ENCODE peak calls at places on chromosomes 6 and 20, in eight cellular contexts. M is fibroblast of the aortic adventitia, K is RWPE1, F is fibroblast of lung, X is mesothelial cell of epicardium, P is foreskin fibroblast, B is AG04450, H is A549. L is an unnamed sample.

GRCh38 chr6:24743265-24743943 is 24.4 kb upstream of the C6orf62 start:
- DNase-seq in M (peak), K (peak), F (peak), X (no peak), P (peak), B (peak), H (peak), L (peak)

GRCh38 chr20:63743210-63743970 is 3.8 kb downstream of the SLC2A4RG start:
- DNase-seq in M (no peak), K (no peak), F (no peak), X (no peak), P (no peak), B (no peak), H (no peak), L (no peak)

GRCh38 chr6:161058746-161059145 is 67.2 kb downstream of the MAP3K4 start:
- DNase-seq in M (no peak), K (no peak), F (peak), X (no peak), P (peak), B (no peak), H (no peak), L (no peak)

GRCh38 chr6:161348628-161348994 is 74.8 kb upstream of the AGPAT4 start:
- DNase-seq in M (no peak), K (no peak), F (no peak), X (no peak), P (no peak), B (no peak), H (no peak), L (no peak)

GRCh38 chr6:13453771-13454251 is 33.6 kb downstream of the GFOD1 start:
- DNase-seq in M (peak), K (peak), F (peak), X (no peak), P (peak), B (no peak), H (peak), L (no peak)

GRCh38 chr6:17602888-17603287 is 2.8 kb downstream of the FAM8A1 start:
- DNase-seq in M (no peak), K (no peak), F (no peak), X (no peak), P (no peak), B (no peak), H (no peak), L (no peak)

GRCh38 chr6:117496383-117496990 is 14.0 kb downstream of the DCBLD1 start:
- DNase-seq in M (peak), K (peak), F (peak), X (no peak), P (peak), B (no peak), H (no peak), L (no peak)

GRCh38 chr20:5504061-5504739 is 187.4 kb upstream of the PROKR2 start:
- DNase-seq in M (peak), K (no peak), F (peak), X (no peak), P (peak), B (no peak), H (no peak), L (peak)

GRCh38 chr20:50373674-50374286 is 136.4 kb upstream of the PTPN1 start:
- DNase-seq in M (no peak), K (peak), F (no peak), X (no peak), P (peak), B (no peak), H (peak), L (no peak)

GRCh38 chr6:112851141-112851540 is 504.0 kb downstream of the RFPL4B start:
- DNase-seq in M (no peak), K (no peak), F (no peak), X (no peak), P (no peak), B (no peak), H (no peak), L (no peak)

GRCh38 chr6:149473080-149474052 is 11.4 kb downstream of the ZC3H12D start:
- DNase-seq in M (no peak), K (no peak), F (no peak), X (no peak), P (no peak), B (no peak), H (peak), L (no peak)

GRCh38 chr20:11553603-11554002 is 364.1 kb upstream of the BTBD3 start:
- DNase-seq in M (peak), K (peak), F (peak), X (no peak), P (peak), B (no peak), H (no peak), L (no peak)

GRCh38 chr6:20095436-20095835 is 116.8 kb downstream of the MBOAT1 start:
- DNase-seq in M (no peak), K (no peak), F (no peak), X (no peak), P (no peak), B (no peak), H (no peak), L (no peak)

GRCh38 chr6:2498224-2498623 is 252.5 kb downstream of the MYLK4 start:
- DNase-seq in M (no peak), K (peak), F (no peak), X (no peak), P (peak), B (no peak), H (no peak), L (no peak)

GRCh38 chr6:44074383-44075136 is 52.7 kb downstream of the MRPL14 start:
- DNase-seq in M (peak), K (no peak), F (peak), X (peak), P (peak), B (peak), H (peak), L (peak)

GRCh38 chr6:163179061-163179460 is 235.5 kb upstream of the QKI start:
- DNase-seq in M (peak), K (no peak), F (no peak), X (no peak), P (no peak), B (no peak), H (no peak), L (no peak)

GRCh38 chr20:2524435-2525272 is 11.7 kb upstream of the TMC2 start:
- DNase-seq in M (peak), K (peak), F (peak), X (peak), P (peak), B (peak), H (peak), L (peak)

GRCh38 chr6:40164345-40164755 is 230.1 kb upstream of the MOCS1 start:
- DNase-seq in M (no peak), K (no peak), F (no peak), X (no peak), P (no peak), B (no peak), H (no peak), L (no peak)

GRCh38 chr6:11322252-11322885 is 89.9 kb upstream of the NEDD9 start:
- DNase-seq in M (no peak), K (no peak), F (no peak), X (no peak), P (peak), B (no peak), H (no peak), L (no peak)

GRCh38 chr6:7389451-7390217 is at the start of the genes CAGE1 and RIOK1:
- DNase-seq in M (peak), K (peak), F (peak), X (peak), P (peak), B (peak), H (peak), L (peak)

GRCh38 chr6:14095444-14095843 is 22.1 kb upstream of the CD83 start:
- DNase-seq in M (no peak), K (no peak), F (no peak), X (no peak), P (no peak), B (no peak), H (no peak), L (no peak)

GRCh38 chr20:16554766-16555543 is 18.3 kb downstream of the KIF16B start:
- DNase-seq in M (no peak), K (no peak), F (no peak), X (no peak), P (peak), B (no peak), H (no peak), L (no peak)

GRCh38 chr6:158405933-158406332 is 93.7 kb downstream of the TULP4 start:
- DNase-seq in M (no peak), K (no peak), F (no peak), X (no peak), P (no peak), B (no peak), H (no peak), L (no peak)

GRCh38 chr20:60331688-60332300 is 373.6 kb downstream of the CDH26 start:
- DNase-seq in M (no peak), K (no peak), F (no peak), X (no peak), P (no peak), B (no peak), H (no peak), L (no peak)

GRCh38 chr6:36349240-36349639 is 12.6 kb upstream of the BNIP5 start:
- DNase-seq in M (no peak), K (peak), F (no peak), X (no peak), P (no peak), B (no peak), H (no peak), L (no peak)

GRCh38 chr20:41476013-41476441 is 109.4 kb upstream of the EMILIN3 start:
- DNase-seq in M (peak), K (peak), F (peak), X (no peak), P (peak), B (peak), H (no peak), L (peak)

GRCh38 chr6:14276066-14276465 is 158.5 kb downstream of the CD83 start:
- DNase-seq in M (no peak), K (no peak), F (no peak), X (no peak), P (no peak), B (no peak), H (no peak), L (no peak)

DNA sequence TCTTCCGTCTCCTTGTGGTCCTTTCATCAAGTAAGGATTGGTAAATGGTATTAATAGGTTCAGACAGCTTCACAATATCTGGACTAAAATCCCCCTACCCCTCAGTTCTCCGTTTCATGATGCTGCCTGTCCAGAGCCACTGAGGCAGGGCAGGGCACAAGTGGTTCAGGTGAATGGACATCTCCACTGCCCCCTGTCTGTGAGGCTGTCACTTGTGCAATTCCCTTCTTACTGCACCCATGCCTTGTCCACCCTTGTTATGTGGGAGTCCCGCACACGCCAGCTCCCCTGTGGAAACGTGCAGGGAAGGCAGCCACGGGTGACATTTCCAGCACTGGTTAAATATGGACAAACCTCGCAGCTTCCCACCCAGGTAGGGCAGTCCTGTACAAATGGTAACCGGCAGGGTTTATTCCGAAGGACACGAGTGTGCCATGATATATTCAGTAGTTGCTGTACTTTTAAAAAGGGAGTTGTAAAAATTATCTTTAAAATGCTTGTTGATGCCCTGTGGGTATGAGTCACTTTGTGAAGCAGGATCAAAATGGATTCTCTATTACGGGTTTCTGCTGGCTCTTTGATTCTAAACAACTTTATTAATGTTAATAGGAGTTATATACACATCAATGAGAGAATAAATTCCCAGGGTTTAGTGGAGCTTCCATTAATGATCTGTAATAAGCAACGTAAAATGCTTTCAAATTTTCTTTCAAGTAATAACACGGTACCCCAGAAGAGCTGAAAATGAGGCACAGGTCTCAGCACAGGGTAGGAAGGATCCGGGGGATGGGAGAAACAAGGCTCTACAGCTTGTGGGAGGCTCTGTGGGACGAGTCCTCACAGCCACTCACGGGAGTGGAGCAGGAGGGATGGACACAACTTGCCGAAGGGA is 73.4 kb downstream of the FYN start:
- DNase-seq in M (no peak), K (no peak), F (no peak), X (no peak), P (no peak), B (no peak), H (no peak), L (no peak)
- TF ChIP-seq CTCF in M (peak), K (no peak), F (no peak), X (no peak), P (no peak), B (no peak), H (no peak), L (peak)

DNA sequence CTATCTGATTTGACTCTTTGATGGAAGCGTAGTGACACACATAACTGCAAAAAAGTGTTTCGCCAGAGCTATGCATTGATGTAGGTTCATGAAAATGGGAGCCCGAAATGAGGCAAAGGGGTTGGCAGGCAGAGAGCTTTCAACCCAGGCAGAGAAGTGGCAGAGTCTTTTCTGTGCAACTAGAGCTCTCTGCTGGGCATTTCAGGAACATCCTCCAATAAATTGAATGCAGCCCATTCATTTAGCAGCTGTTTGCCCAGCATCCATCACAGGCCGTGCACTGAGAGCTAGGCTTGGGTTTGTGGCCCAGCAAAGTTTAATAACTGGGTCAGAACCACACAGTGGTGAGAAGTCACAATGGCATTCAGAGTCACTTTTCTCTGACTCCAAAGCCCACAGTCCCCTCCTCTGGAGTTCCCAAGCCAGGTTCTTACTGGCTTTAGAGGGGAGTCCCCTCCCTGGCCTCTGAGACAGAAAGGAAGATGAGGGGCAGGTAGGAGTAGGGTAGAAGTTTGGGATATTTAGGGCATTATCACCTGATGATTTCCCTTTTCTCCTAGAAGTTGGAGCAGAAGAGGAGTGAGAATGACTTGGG is 31.8 kb upstream of the ELMO2 start:
- DNase-seq in M (peak), K (peak), F (peak), X (no peak), P (peak), B (no peak), H (peak), L (no peak)
- TF ChIP-seq CTCF in M (peak), K (no peak), F (peak), X (no peak), P (peak), B (peak), H (peak), L (peak)

GRCh38 chr6:151016107-151016506 is 150.6 kb downstream of the MTHFD1L start:
- DNase-seq in M (no peak), K (no peak), F (no peak), X (no peak), P (no peak), B (no peak), H (no peak), L (no peak)

GRCh38 chr6:151014404-151015150 is 149.1 kb downstream of the MTHFD1L start:
- DNase-seq in M (peak), K (peak), F (peak), X (peak), P (peak), B (no peak), H (peak), L (peak)

GRCh38 chr6:151018911-151019795 is 153.7 kb downstream of the MTHFD1L start:
- DNase-seq in M (no peak), K (no peak), F (no peak), X (no peak), P (no peak), B (no peak), H (no peak), L (no peak)

GRCh38 chr6:151015320-151015719 is 149.8 kb downstream of the MTHFD1L start:
- DNase-seq in M (no peak), K (no peak), F (no peak), X (no peak), P (peak), B (no peak), H (no peak), L (no peak)

GRCh38 chr6:151018035-151018434 is 152.5 kb downstream of the MTHFD1L start:
- DNase-seq in M (no peak), K (no peak), F (no peak), X (no peak), P (peak), B (no peak), H (no peak), L (no peak)
- TF ChIP-seq CTCF in M (no peak), K (no peak), F (no peak), X (no peak), P (no peak), B (no peak), H (no peak), L (no peak)

GRCh38 chr6:30908700-30909099 is 693 bp downstream of the GTF2H4 start:
- DNase-seq in M (no peak), K (no peak), F (no peak), X (no peak), P (no peak), B (no peak), H (no peak), L (no peak)
- TF ChIP-seq CTCF in M (no peak), K (no peak), F (no peak), X (no peak), P (no peak), B (no peak), H (no peak), L (no peak)

DNA sequence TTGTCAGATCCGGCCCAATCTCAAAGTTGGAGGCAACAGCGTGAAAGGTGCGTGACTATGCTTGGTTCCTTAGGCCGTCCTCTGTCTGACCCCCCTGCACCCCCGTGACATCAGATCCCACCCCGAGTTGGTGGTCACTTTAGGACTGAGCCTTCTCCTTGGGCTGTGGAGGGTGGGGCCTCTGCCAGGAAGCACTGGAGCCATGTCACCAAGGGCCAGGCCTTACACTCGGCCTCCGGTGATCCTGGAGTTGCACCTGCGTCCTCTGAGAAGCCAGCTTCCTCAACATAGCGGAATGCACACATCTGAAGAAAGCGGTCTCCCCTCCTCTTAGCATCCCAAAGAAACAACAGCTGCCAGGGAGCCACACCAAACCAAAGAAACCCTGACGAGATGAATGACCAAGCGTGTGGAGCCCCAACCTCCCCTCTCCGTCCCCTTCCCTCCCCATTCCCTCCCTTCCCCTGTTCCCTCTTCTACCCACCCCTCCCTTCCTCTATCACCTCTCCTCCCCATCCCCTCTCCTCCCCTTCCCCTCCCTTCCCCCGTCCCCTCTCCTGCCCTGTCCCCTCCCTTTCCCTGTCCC is 182.6 kb downstream of the TTLL2 start:
- DNase-seq in M (no peak), K (no peak), F (no peak), X (no peak), P (no peak), B (no peak), H (no peak), L (no peak)
- TF ChIP-seq CTCF in M (no peak), K (no peak), F (no peak), X (no peak), P (no peak), B (no peak), H (no peak), L (no peak)

GRCh38 chr6:12385316-12385715 is 95.2 kb downstream of the EDN1 start:
- DNase-seq in M (no peak), K (no peak), F (no peak), X (no peak), P (no peak), B (no peak), H (no peak), L (no peak)
- TF ChIP-seq CTCF in M (no peak), K (no peak), F (no peak), X (no peak), P (no peak), B (no peak), H (no peak), L (no peak)

GRCh38 chr20:62702886-62703852 is 5.5 kb upstream of the NTSR1 start:
- DNase-seq in M (peak), K (peak), F (peak), X (no peak), P (peak), B (peak), H (peak), L (peak)
- TF ChIP-seq CTCF in M (peak), K (peak), F (peak), X (no peak), P (peak), B (peak), H (peak), L (peak)

DNA sequence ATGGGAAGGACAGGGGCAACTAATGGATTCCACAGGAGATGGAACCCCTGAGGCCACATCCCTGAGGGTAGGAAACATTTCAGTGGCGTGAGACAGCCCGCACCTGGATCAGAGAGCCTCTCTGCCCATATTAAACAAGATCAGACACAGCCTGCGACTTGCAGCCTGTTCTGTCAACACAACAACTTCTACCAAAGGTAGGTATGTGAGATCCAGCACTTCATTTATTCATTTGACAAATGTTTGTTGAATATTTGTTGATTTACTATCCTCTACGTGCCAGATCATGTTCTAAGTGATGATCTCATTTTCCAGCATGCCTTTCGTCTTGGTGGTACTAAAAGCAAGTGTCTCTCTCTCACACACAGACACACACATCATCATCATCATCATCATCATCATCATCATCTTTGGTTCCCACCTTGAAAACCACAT is 43.2 kb upstream of the NT5E start:
- DNase-seq in M (no peak), K (peak), F (no peak), X (no peak), P (no peak), B (no peak), H (no peak), L (no peak)
- TF ChIP-seq CTCF in M (no peak), K (no peak), F (no peak), X (no peak), P (no peak), B (no peak), H (no peak), L (no peak)

GRCh38 chr20:20593447-20594170 is 118.8 kb downstream of the RALGAPA2 start:
- DNase-seq in M (peak), K (peak), F (peak), X (no peak), P (peak), B (peak), H (peak), L (no peak)

DNA sequence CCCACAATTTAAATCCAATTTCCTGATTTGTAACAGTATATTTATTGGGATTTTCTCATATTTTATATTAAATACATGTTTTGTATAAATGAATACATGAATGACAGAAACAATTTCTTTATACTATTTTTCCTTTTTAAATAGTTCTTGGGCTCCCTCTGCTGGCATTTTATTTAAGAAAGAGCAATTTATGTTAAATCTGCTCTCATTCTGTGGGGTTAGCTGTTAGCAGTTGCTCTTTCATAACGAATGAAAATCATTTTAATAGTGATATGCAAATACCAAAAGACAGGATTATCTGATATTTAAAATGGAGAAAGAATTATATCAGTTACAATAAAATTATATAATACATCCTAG is 118.3 kb downstream of the RALGAPA2 start:
- DNase-seq in M (peak), K (peak), F (peak), X (no peak), P (peak), B (no peak), H (peak), L (no peak)
- TF ChIP-seq CTCF in M (peak), K (peak), F (peak), X (no peak), P (peak), B (peak), H (peak), L (peak)